ENCODE peak calls at places on chromosomes 7 and 10, in five cellular contexts. One of them, this sample, is unnamed.

GRCh38 chr10:93274419-93274818 is 200.7 kb downstream of the CYP26A1 start:
- DNase-seq in Caco-2: peak; percentile 81
- DNase-seq in occipital lobe: no peak
- DNase-seq in ELF-1: peak; percentile 49
- DNase-seq in GM12891: no peak
- DNase-seq in this sample: no peak

GRCh38 chr10:133529576-133529946 is 2.4 kb downstream of the CYP2E1 start:
- DNase-seq in Caco-2: no peak
- DNase-seq in GM12891: no peak
- DNase-seq in occipital lobe: no peak
- DNase-seq in ELF-1: no peak
- DNase-seq in this sample: peak; percentile 5

GRCh38 chr10:122548699-122549098 is 11.9 kb upstream of the DMBT1 start:
- DNase-seq in Caco-2: no peak
- DNase-seq in ELF-1: no peak
- DNase-seq in occipital lobe: no peak
- DNase-seq in GM12891: no peak
- DNase-seq in this sample: no peak

GRCh38 chr7:35717013-35717412 is 22.1 kb upstream of the HERPUD2 start:
- DNase-seq in occipital lobe: no peak
- DNase-seq in GM12891: no peak
- DNase-seq in Caco-2: no peak
- DNase-seq in ELF-1: no peak
- DNase-seq in this sample: no peak

GRCh38 chr10:122407375-122408125 is 33.0 kb downstream of the PLEKHA1 start:
- DNase-seq in Caco-2: no peak
- DNase-seq in occipital lobe: peak; percentile 21
- DNase-seq in ELF-1: no peak
- DNase-seq in GM12891: no peak
- DNase-seq in this sample: no peak

GRCh38 chr7:159023746-159024145 is 120.9 kb downstream of the VIPR2 start:
- DNase-seq in ELF-1: no peak
- DNase-seq in Caco-2: no peak
- DNase-seq in occipital lobe: no peak
- DNase-seq in GM12891: no peak
- DNase-seq in this sample: no peak

GRCh38 chr10:8596929-8597472 is 542.5 kb downstream of the GATA3 start:
- DNase-seq in GM12891: no peak
- DNase-seq in Caco-2: no peak
- DNase-seq in ELF-1: no peak
- DNase-seq in occipital lobe: no peak
- DNase-seq in this sample: no peak

GRCh38 chr7:66859339-66859738 is 61.7 kb upstream of the TMEM248 start:
- DNase-seq in ELF-1: no peak
- DNase-seq in Caco-2: no peak
- DNase-seq in GM12891: no peak
- DNase-seq in occipital lobe: no peak
- DNase-seq in this sample: no peak

GRCh38 chr10:114525368-114525949 is 121.2 kb upstream of the AFAP1L2 start:
- DNase-seq in ELF-1: no peak
- DNase-seq in Caco-2: no peak
- DNase-seq in GM12891: no peak
- DNase-seq in occipital lobe: no peak
- DNase-seq in this sample: no peak

GRCh38 chr10:111118758-111119157 is 41.9 kb downstream of the ADRA2A start:
- DNase-seq in Caco-2: no peak
- DNase-seq in GM12891: no peak
- DNase-seq in ELF-1: no peak
- DNase-seq in occipital lobe: no peak
- DNase-seq in this sample: no peak

This sample was measured in GM23338.